ENCODE peak calls at places on chromosomes 16 and 17, in six cellular contexts. Q is adrenal gland; C is stimulated activated CD4-positive, alpha-beta T cell treated with anti-CD3 and anti-CD28 coated beads, Interleukin-15, amount 100 ng/mL, for 48 hours; M is T-helper 1 cell; T is H1; A is HTR-8/SVneo. K is an unnamed sample.

GRCh38 chr17:55564077-55564476 is 52.8 kb upstream of the SMIM36 start:
- DNase-seq in M (no peak), Q (peak; percentile 71), A (no peak), C (no peak), T (no peak), K (no peak)

GRCh38 chr17:74528491-74529199 is 2.6 kb downstream of the CD300LB start:
- DNase-seq in Q (peak; percentile 68), A (no peak), M (no peak), T (no peak), C (no peak), K (no peak)

GRCh38 chr17:80703109-80703508 is 158.5 kb downstream of the RPTOR start:
- DNase-seq in Q (no peak), A (no peak), C (no peak), T (no peak), M (no peak), K (no peak)

GRCh38 chr16:69273009-69273408 is 38.1 kb upstream of the VPS4A start:
- DNase-seq in T (no peak), C (no peak), Q (no peak), M (no peak), A (no peak), K (no peak)

GRCh38 chr16:11507350-11507749 is 79.4 kb downstream of the LITAF start:
- DNase-seq in M (no peak), T (no peak), A (no peak), C (no peak), Q (no peak), K (no peak)

GRCh38 chr17:75712480-75712879 is 8.8 kb upstream of the ITGB4 start:
- DNase-seq in A (no peak), M (no peak), Q (no peak), C (no peak), T (no peak), K (no peak)

GRCh38 chr17:72931163-72931562 is 161.3 kb downstream of the SLC39A11 start:
- DNase-seq in A (no peak), T (no peak), M (no peak), C (no peak), Q (no peak), K (no peak)

GRCh38 chr16:84854759-84855158 is 35.0 kb downstream of the CRISPLD2 start:
- DNase-seq in C (no peak), A (no peak), Q (no peak), M (no peak), T (no peak), K (no peak)

GRCh38 chr16:84356591-84357116 is 11.7 kb upstream of the ATP2C2 start:
- DNase-seq in T (no peak), Q (no peak), M (no peak), C (no peak), A (no peak), K (no peak)

GRCh38 chr16:8831450-8832382 is 34.1 kb downstream of the PMM2 start:
- DNase-seq in C (no peak), A (no peak), Q (no peak), T (peak; percentile 89), M (no peak), K (no peak)

GRCh38 chr16:69564845-69565610 is 738 bp upstream of the NFAT5 start:
- DNase-seq in M (no peak), Q (no peak), A (no peak), T (no peak), C (no peak), K (no peak)

GRCh38 chr17:45438931-45439610 is 6.4 kb upstream of the ARHGAP27 start:
- DNase-seq in M (no peak), T (no peak), Q (no peak), C (no peak), A (no peak), K (no peak)

GRCh38 chr16:65713409-65713808 is 591.5 kb upstream of the CDH11 start:
- DNase-seq in Q (no peak), A (no peak), C (no peak), T (no peak), M (no peak), K (no peak)

K was measured in stimulated activated CD8-positive, alpha-beta memory T cell treated with anti-CD3 and anti-CD28 coated beads, Interleukin-2, amount 100 ng/mL, for 48 hours.